ENCODE peak calls at places on chromosomes 5 and 9, in four cellular contexts. U is stomach, Z is GM12878, Q is HepG2. A is an unnamed sample.

GRCh38 chr9:12875216-12875615 is 100.4 kb downstream of the LURAP1L start:
- DNase-seq in U (no peak), Z (no peak), Q (no peak), A (no peak)

GRCh38 chr5:135264451-135265445 is 134.3 kb downstream of the MACROH2A1 start:
- DNase-seq in U (no peak), Z (no peak), Q (no peak), A (no peak)

GRCh38 chr5:138831703-138832102 is 43.4 kb downstream of the LRRTM2 start:
- DNase-seq in U (no peak), Z (no peak), Q (no peak), A (no peak)

GRCh38 chr5:128674837-128675446 is 136.9 kb upstream of the FBN2 start:
- DNase-seq in U (peak; percentile 35), Z (no peak), Q (peak; percentile 14), A (peak; percentile 52)

GRCh38 chr9:127870887-127871286 is 6.6 kb downstream of the AK1 start:
- DNase-seq in U (no peak), Z (no peak), Q (no peak), A (no peak)

GRCh38 chr5:117713585-117714198 is 1139.1 kb upstream of the SEMA6A start:
- DNase-seq in U (no peak), Z (no peak), Q (no peak), A (no peak)

GRCh38 chr5:106454050-106454449 is 1216.7 kb downstream of the EFNA5 start:
- DNase-seq in U (no peak), Z (no peak), Q (no peak), A (no peak)

GRCh38 chr9:114132550-114132918 is 22.8 kb upstream of the COL27A1 start:
- DNase-seq in U (no peak), Z (no peak), Q (no peak), A (no peak)

GRCh38 chr9:115002371-115003120 is 72.2 kb upstream of the TNFSF8 start:
- DNase-seq in U (no peak), Z (no peak), Q (no peak), A (no peak)

GRCh38 chr5:109688647-109688998 is 1.1 kb upstream of the MAN2A1 start:
- DNase-seq in U (no peak), Z (peak; percentile 35), Q (peak; percentile 74), A (peak; percentile 33)

GRCh38 chr9:24413651-24414050 is 132.0 kb downstream of the IZUMO3 start:
- DNase-seq in U (no peak), Z (no peak), Q (no peak), A (no peak)

GRCh38 chr5:13985736-13986418 is 41.4 kb upstream of the DNAH5 start:
- DNase-seq in U (no peak), Z (no peak), Q (peak; percentile 42), A (no peak)

GRCh38 chr5:68299105-68299504 is 83.5 kb downstream of the PIK3R1 start:
- DNase-seq in U (no peak), Z (no peak), Q (no peak), A (no peak)

GRCh38 chr5:173321886-173322285 is 6.3 kb downstream of the STC2 start:
- DNase-seq in U (no peak), Z (no peak), Q (no peak), A (no peak)

GRCh38 chr9:18778846-18779245 is 254.2 kb downstream of the SAXO1 start:
- DNase-seq in U (no peak), Z (no peak), Q (no peak), A (no peak)

GRCh38 chr9:35552837-35553236 is 52.2 kb upstream of the TESK1 start:
- DNase-seq in U (no peak), Z (no peak), Q (no peak), A (no peak)

GRCh38 chr5:79692586-79692985 is 3.0 kb downstream of the CMYA5 start:
- DNase-seq in U (no peak), Z (no peak), Q (no peak), A (no peak)

GRCh38 chr9:94974154-94974860 is 247.8 kb downstream of the AOPEP start:
- DNase-seq in U (no peak), Z (no peak), Q (no peak), A (no peak)

GRCh38 chr5:171340042-171340441 is 31.0 kb downstream of the TLX3 start:
- DNase-seq in U (no peak), Z (no peak), Q (no peak), A (no peak)

GRCh38 chr5:58156977-58157701 is 302.7 kb downstream of the PLK2 start:
- DNase-seq in U (no peak), Z (no peak), Q (no peak), A (no peak)

GRCh38 chr9:104820336-104820735 is 56.4 kb downstream of the NIPSNAP3B start:
- DNase-seq in U (no peak), Z (no peak), Q (no peak), A (no peak)

GRCh38 chr9:111974092-111974681 is 77.6 kb downstream of the UGCG start:
- DNase-seq in U (peak; percentile 44), Z (no peak), Q (no peak), A (no peak)

GRCh38 chr9:135404451-135405144 is 75.0 kb upstream of the PPP1R26 start:
- DNase-seq in U (no peak), Z (no peak), Q (no peak), A (no peak)

GRCh38 chr5:95817430-95817829 is 5.1 kb downstream of the GLRX start:
- DNase-seq in U (no peak), Z (no peak), Q (no peak), A (peak; percentile 58)

GRCh38 chr9:89951671-89952070 is 346.9 kb downstream of the GADD45G start:
- DNase-seq in U (no peak), Z (no peak), Q (no peak), A (no peak)

GRCh38 chr5:11511878-11512277 is 392.4 kb downstream of the CTNND2 start:
- DNase-seq in U (no peak), Z (no peak), Q (peak; percentile 16), A (no peak)

GRCh38 chr5:157352756-157353340 is 86.9 kb downstream of the CYFIP2 start:
- DNase-seq in U (no peak), Z (no peak), Q (no peak), A (no peak)

GRCh38 chr9:97651646-97652045 is 18.0 kb downstream of the NCBP1 start:
- DNase-seq in U (no peak), Z (no peak), Q (no peak), A (no peak)

GRCh38 chr5:148381906-148382305 is 1.9 kb upstream of the FBXO38 start:
- DNase-seq in U (no peak), Z (no peak), Q (peak; percentile 3), A (no peak)

GRCh38 chr5:171483453-171484177 is 64.2 kb downstream of the FGF18 start:
- DNase-seq in U (no peak), Z (no peak), Q (no peak), A (peak; percentile 39)

GRCh38 chr5:669111-669841 is 23.9 kb downstream of the TPPP start:
- DNase-seq in U (peak; percentile 50), Z (no peak), Q (peak; percentile 20), A (peak; percentile 49)

GRCh38 chr5:35956429-35956828 is 18.0 kb upstream of the CAPSL start:
- DNase-seq in U (no peak), Z (no peak), Q (no peak), A (no peak)

GRCh38 chr9:76459691-76460635 is 981 bp downstream of the GCNT1 start:
- DNase-seq in U (peak; percentile 58), Z (no peak), Q (peak; percentile 13), A (peak; percentile 59)

GRCh38 chr9:98057095-98057799 is 715 bp downstream of the NANS start:
- DNase-seq in U (no peak), Z (no peak), Q (peak; percentile 15), A (no peak)

GRCh38 chr5:14017904-14018303 is 73.4 kb upstream of the DNAH5 start:
- DNase-seq in U (no peak), Z (no peak), Q (no peak), A (no peak)

DNA sequence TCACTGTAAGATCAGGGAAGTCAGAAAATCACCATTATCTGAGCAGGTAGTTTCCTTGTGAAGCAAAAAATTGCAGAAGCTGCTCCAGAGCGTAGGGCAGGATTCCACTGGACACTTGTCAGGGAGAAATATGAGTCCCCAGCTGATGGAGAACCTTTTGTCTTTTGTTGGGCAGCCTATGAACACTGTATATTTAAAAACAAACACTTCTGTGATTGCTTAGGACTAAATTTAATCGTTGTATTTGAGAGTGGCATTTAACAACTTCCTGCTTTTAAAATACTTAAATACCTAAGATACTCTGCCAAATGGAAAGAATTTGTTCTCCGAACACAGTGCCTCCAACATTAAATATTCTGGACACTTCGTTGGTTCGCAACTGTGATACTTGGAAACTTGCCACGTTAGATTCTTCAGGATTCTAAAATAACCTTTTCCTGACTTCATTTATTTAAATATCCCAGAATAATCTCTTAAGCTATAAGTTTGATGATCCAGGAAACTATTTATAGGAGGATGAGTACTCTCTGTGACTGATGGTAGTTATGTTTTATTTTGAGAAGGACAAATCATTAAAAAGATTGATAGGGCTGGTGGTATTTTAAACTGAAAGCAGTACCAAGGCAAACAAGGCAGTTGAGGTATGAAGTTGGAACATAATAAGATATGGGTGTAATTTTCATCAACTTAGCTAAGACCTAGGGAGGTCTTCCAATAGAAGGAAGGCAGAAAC is 2.7 kb upstream of the HSPA4 start:
- DNase-seq in U (no peak), Z (no peak), Q (no peak), A (no peak)
- H3K4me3 ChIP-seq in U (no peak overlapping the region), Z (no peak overlapping the region), Q (peak overlapping the region; percentile 39), A (no peak overlapping the region)

GRCh38 chr9:129597355-129598088 is 23.4 kb downstream of the C9orf50 start:
- DNase-seq in U (peak; percentile 92), Z (no peak), Q (peak; percentile 93), A (peak; percentile 62)
- TF ChIP-seq EP300 in U (no peak), Z (no peak), Q (peak; percentile 96), A (no peak)

DNA sequence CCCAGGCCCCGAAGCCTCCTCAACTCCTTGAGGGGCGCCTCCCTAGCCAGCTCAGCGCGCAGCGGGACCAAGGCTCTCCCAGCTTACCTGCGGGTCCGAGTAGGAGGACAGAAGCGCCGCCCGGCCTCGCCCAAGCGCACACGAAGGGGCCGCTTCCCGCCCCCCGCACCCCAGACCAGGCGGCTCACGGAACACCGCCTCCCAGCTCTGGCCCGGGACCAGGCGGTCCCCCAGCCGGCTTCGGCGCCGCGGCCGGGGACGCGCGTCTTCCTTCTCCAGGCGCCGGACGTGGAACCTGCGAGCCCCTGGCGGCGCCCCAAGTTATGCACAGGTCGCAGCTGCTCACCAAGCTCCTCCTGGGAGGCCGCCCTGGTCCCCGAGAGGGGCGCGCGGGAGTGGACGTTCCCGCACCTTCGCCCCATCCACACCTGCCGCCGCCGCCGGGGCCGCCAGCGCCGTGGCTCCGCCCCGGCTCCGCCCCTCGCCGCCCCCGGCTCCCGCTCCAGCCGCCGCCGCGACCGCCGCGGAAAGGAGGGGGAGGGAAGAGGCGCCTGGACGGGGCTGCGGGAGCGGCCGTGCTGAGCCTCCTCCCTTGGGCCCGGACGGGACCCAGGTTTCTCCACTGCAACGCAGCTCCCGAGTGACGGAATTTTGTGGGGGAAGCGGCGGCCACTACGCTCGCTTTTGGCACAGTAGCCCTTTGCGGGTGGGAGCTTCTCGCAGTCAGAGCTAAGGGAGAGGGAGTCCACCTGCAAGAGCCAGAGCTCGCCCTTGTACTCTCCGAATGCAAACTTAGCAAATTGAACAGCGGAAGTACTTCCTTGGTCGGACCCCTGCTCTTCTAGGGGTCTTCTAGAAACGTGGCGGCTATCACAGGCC is 77.5 kb upstream of the IFNE start:
- DNase-seq in U (peak; percentile 79), Z (no peak), Q (no peak), A (peak; percentile 23)
- TF ChIP-seq POLR2AphosphoS5 in U (peak; percentile 74), Z (no peak), Q (no peak), A (no peak)

GRCh38 chr9:70419546-70420266 is 5.2 kb upstream of the KLF9 start:
- DNase-seq in U (peak; percentile 97), Z (peak; percentile 47), Q (peak; percentile 91), A (peak; percentile 96)

GRCh38 chr9:70421020-70421271 is 6.5 kb upstream of the KLF9 start:
- DNase-seq in U (no peak), Z (no peak), Q (no peak), A (no peak)

GRCh38 chr9:70422371-70423043 is 8.1 kb upstream of the KLF9 start:
- DNase-seq in U (no peak), Z (no peak), Q (no peak), A (no peak)

GRCh38 chr9:70420267-70421019 is 6.0 kb upstream of the KLF9 start:
- DNase-seq in U (peak; percentile 94), Z (no peak), Q (peak; percentile 87), A (peak; percentile 92)

GRCh38 chr9:70421272-70422180 is 7.1 kb upstream of the KLF9 start:
- DNase-seq in U (no peak), Z (no peak), Q (no peak), A (no peak)
- H3K4me3 ChIP-seq in U (peak overlapping the region; percentile 45), Z (no peak overlapping the region), Q (peak overlapping the region; percentile 84), A (no peak overlapping the region)